ENCODE peak calls at places on chromosomes 12 and 14, in seven cellular contexts. One of them, this sample, is unnamed. For H3K9me3, the result is how much of the 10 kb centered on the place peaks cover.

GRCh38 chr12:101642115-101643067 is 47.6 kb downstream of the MYBPC1 start:
- DNase-seq in cardiac muscle cell: no peak
- DNase-seq in sigmoid colon: no peak
- DNase-seq in PC-3: no peak
- DNase-seq in CD4-positive, alpha-beta T cell: no peak
- DNase-seq in uterus: no peak
- DNase-seq in ovary: no peak
- DNase-seq in this sample: no peak

GRCh38 chr12:104263580-104264358 is 39.8 kb upstream of the EID3 start:
- DNase-seq in cardiac muscle cell: peak
- DNase-seq in sigmoid colon: no peak
- DNase-seq in PC-3: peak
- DNase-seq in CD4-positive, alpha-beta T cell: no peak
- DNase-seq in uterus: no peak
- DNase-seq in ovary: no peak
- DNase-seq in this sample: no peak

GRCh38 chr14:96170961-96171592 is 33.6 kb upstream of the BDKRB2 start:
- DNase-seq in cardiac muscle cell: no peak
- DNase-seq in sigmoid colon: peak
- DNase-seq in PC-3: no peak
- DNase-seq in CD4-positive, alpha-beta T cell: no peak
- DNase-seq in uterus: no peak
- DNase-seq in ovary: no peak
- DNase-seq in this sample: no peak

GRCh38 chr12:87320724-87321123 is 708.5 kb downstream of the C12orf50 start:
- DNase-seq in cardiac muscle cell: peak
- DNase-seq in sigmoid colon: no peak
- DNase-seq in PC-3: no peak
- DNase-seq in CD4-positive, alpha-beta T cell: no peak
- DNase-seq in uterus: no peak
- DNase-seq in ovary: no peak
- DNase-seq in this sample: no peak

GRCh38 chr14:68571073-68571703 is 221.7 kb downstream of the ZFP36L1 start:
- DNase-seq in cardiac muscle cell: no peak
- DNase-seq in sigmoid colon: peak
- DNase-seq in PC-3: no peak
- DNase-seq in CD4-positive, alpha-beta T cell: no peak
- DNase-seq in uterus: no peak
- DNase-seq in ovary: no peak
- DNase-seq in this sample: no peak

GRCh38 chr12:104303538-104304151 is at the start of gene EID3:
- DNase-seq in cardiac muscle cell: peak
- DNase-seq in sigmoid colon: peak
- DNase-seq in PC-3: no peak
- DNase-seq in CD4-positive, alpha-beta T cell: peak
- DNase-seq in uterus: peak
- DNase-seq in ovary: peak
- DNase-seq in this sample: peak

GRCh38 chr12:100656141-100656540 is 82.7 kb downstream of the GAS2L3 start:
- DNase-seq in cardiac muscle cell: no peak
- DNase-seq in sigmoid colon: no peak
- DNase-seq in PC-3: no peak
- DNase-seq in CD4-positive, alpha-beta T cell: no peak
- DNase-seq in uterus: no peak
- DNase-seq in ovary: no peak
- DNase-seq in this sample: no peak

GRCh38 chr12:51051787-51052186 is 3.7 kb downstream of the LETMD1 start:
- DNase-seq in cardiac muscle cell: no peak
- DNase-seq in sigmoid colon: no peak
- DNase-seq in PC-3: no peak
- DNase-seq in CD4-positive, alpha-beta T cell: no peak
- DNase-seq in uterus: no peak
- DNase-seq in ovary: no peak
- DNase-seq in this sample: no peak

GRCh38 chr14:71355324-71356201 is 448.3 kb downstream of the PCNX1 start:
- DNase-seq in cardiac muscle cell: peak
- DNase-seq in sigmoid colon: peak
- DNase-seq in PC-3: no peak
- DNase-seq in CD4-positive, alpha-beta T cell: no peak
- DNase-seq in uterus: peak
- DNase-seq in ovary: peak
- DNase-seq in this sample: no peak

GRCh38 chr12:109932878-109933503 is 32.9 kb downstream of the TCHP start:
- DNase-seq in cardiac muscle cell: no peak
- DNase-seq in sigmoid colon: peak
- DNase-seq in PC-3: no peak
- DNase-seq in CD4-positive, alpha-beta T cell: no peak
- DNase-seq in uterus: peak
- DNase-seq in ovary: peak
- DNase-seq in this sample: no peak

GRCh38 chr14:21882226-21882625 is 208.6 kb upstream of the OR4E1 start:
- DNase-seq in cardiac muscle cell: no peak
- DNase-seq in sigmoid colon: no peak
- DNase-seq in PC-3: peak
- DNase-seq in CD4-positive, alpha-beta T cell: no peak
- DNase-seq in uterus: no peak
- DNase-seq in ovary: no peak
- DNase-seq in this sample: no peak

GRCh38 chr12:121033625-121034349 is 5.3 kb downstream of the OASL start:
- DNase-seq in cardiac muscle cell: peak
- DNase-seq in sigmoid colon: no peak
- DNase-seq in PC-3: peak
- DNase-seq in CD4-positive, alpha-beta T cell: peak
- DNase-seq in uterus: no peak
- DNase-seq in ovary: no peak
- DNase-seq in this sample: no peak

GRCh38 chr12:110333201-110333600 is 52.2 kb downstream of the ATP2A2 start:
- DNase-seq in cardiac muscle cell: no peak
- DNase-seq in sigmoid colon: no peak
- DNase-seq in PC-3: no peak
- DNase-seq in CD4-positive, alpha-beta T cell: no peak
- DNase-seq in uterus: no peak
- DNase-seq in ovary: no peak
- DNase-seq in this sample: no peak

GRCh38 chr14:94020267-94020666 is 5.9 kb upstream of the OTUB2 start:
- DNase-seq in cardiac muscle cell: no peak
- DNase-seq in sigmoid colon: no peak
- DNase-seq in PC-3: no peak
- DNase-seq in CD4-positive, alpha-beta T cell: no peak
- DNase-seq in uterus: no peak
- DNase-seq in ovary: no peak
- DNase-seq in this sample: no peak

GRCh38 chr14:94022532-94023411 is 3.4 kb upstream of the OTUB2 start:
- DNase-seq in cardiac muscle cell: no peak
- DNase-seq in sigmoid colon: no peak
- DNase-seq in PC-3: no peak
- DNase-seq in CD4-positive, alpha-beta T cell: no peak
- DNase-seq in uterus: no peak
- DNase-seq in ovary: no peak
- DNase-seq in this sample: no peak

GRCh38 chr14:94019329-94019728 is 6.8 kb upstream of the OTUB2 start:
- DNase-seq in cardiac muscle cell: no peak
- DNase-seq in sigmoid colon: no peak
- DNase-seq in PC-3: peak
- DNase-seq in CD4-positive, alpha-beta T cell: no peak
- DNase-seq in uterus: no peak
- DNase-seq in ovary: no peak
- DNase-seq in this sample: no peak

GRCh38 chr14:94021416-94022157 is 4.6 kb upstream of the OTUB2 start:
- DNase-seq in cardiac muscle cell: peak
- DNase-seq in sigmoid colon: no peak
- DNase-seq in PC-3: no peak
- DNase-seq in CD4-positive, alpha-beta T cell: no peak
- DNase-seq in uterus: no peak
- DNase-seq in ovary: no peak
- DNase-seq in this sample: no peak

DNA sequence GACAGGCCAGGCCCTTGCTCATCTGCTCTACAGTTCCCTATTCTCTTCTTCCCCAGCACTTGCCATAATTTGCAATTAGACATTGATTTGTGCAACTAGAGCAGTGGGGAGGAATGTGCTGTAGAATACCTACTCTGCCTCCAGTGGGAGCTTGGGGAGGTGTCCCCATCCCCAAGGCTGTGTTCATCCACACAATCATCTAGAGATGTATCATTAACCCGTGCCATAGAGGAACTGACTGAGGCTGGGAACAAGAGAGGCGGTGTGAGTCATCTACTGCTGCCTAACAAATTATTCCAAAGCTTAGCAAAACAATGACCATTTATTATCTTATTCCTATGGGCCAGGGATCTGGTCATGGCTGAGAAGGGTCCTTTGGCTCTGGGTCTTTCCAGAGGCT is 5.1 kb upstream of the OTUB2 start:
- DNase-seq in cardiac muscle cell: no peak
- DNase-seq in sigmoid colon: no peak
- DNase-seq in PC-3: peak
- DNase-seq in CD4-positive, alpha-beta T cell: no peak
- DNase-seq in uterus: no peak
- DNase-seq in ovary: no peak
- DNase-seq in this sample: no peak
- H3K9me3 ChIP-seq in cardiac muscle cell: under half
- H3K9me3 ChIP-seq in sigmoid colon: under half
- H3K9me3 ChIP-seq in PC-3: under half
- H3K9me3 ChIP-seq in CD4-positive, alpha-beta T cell: under half
- H3K9me3 ChIP-seq in uterus: under half
- H3K9me3 ChIP-seq in ovary: under half
- H3K9me3 ChIP-seq in this sample: under half

GRCh38 chr12:1058423-1058822 is 67.4 kb downstream of the ERC1 start:
- DNase-seq in cardiac muscle cell: no peak
- DNase-seq in sigmoid colon: no peak
- DNase-seq in PC-3: no peak
- DNase-seq in CD4-positive, alpha-beta T cell: no peak
- DNase-seq in uterus: no peak
- DNase-seq in ovary: no peak
- DNase-seq in this sample: no peak
- H3K9me3 ChIP-seq in cardiac muscle cell: under half
- H3K9me3 ChIP-seq in sigmoid colon: under half
- H3K9me3 ChIP-seq in PC-3: under half
- H3K9me3 ChIP-seq in CD4-positive, alpha-beta T cell: under half
- H3K9me3 ChIP-seq in uterus: under half
- H3K9me3 ChIP-seq in ovary: under half
- H3K9me3 ChIP-seq in this sample: under half

DNA sequence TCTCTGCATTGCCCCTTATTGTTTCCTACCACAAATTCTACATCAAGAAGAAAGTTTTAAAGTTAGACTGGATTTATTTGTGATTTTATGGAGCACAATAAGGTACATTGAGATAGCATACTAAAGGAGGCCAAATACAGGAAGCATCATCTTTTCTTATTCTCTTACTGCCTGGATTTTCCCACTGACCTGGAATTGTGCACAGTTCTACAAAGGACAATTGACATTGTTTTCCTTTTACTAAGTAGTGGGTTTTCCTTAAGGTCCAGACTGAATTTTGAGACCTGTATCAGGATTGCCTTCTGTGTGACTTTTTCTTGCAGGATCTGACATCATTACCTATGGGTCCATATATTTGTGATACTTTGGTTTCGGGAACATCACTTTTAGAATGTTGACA is 18.8 kb upstream of the ZNF140 start:
- DNase-seq in cardiac muscle cell: no peak
- DNase-seq in sigmoid colon: no peak
- DNase-seq in PC-3: no peak
- DNase-seq in CD4-positive, alpha-beta T cell: no peak
- DNase-seq in uterus: no peak
- DNase-seq in ovary: no peak
- DNase-seq in this sample: no peak
- H3K9me3 ChIP-seq in cardiac muscle cell: under half
- H3K9me3 ChIP-seq in sigmoid colon: half or more
- H3K9me3 ChIP-seq in PC-3: half or more
- H3K9me3 ChIP-seq in CD4-positive, alpha-beta T cell: half or more
- H3K9me3 ChIP-seq in uterus: half or more
- H3K9me3 ChIP-seq in ovary: under half
- H3K9me3 ChIP-seq in this sample: half or more

GRCh38 chr14:23707415-23707814 is 71.3 kb downstream of the DHRS2 start:
- DNase-seq in cardiac muscle cell: no peak
- DNase-seq in sigmoid colon: no peak
- DNase-seq in PC-3: no peak
- DNase-seq in CD4-positive, alpha-beta T cell: no peak
- DNase-seq in uterus: no peak
- DNase-seq in ovary: no peak
- DNase-seq in this sample: no peak
- H3K9me3 ChIP-seq in cardiac muscle cell: under half
- H3K9me3 ChIP-seq in sigmoid colon: under half
- H3K9me3 ChIP-seq in PC-3: under half
- H3K9me3 ChIP-seq in CD4-positive, alpha-beta T cell: under half
- H3K9me3 ChIP-seq in uterus: under half
- H3K9me3 ChIP-seq in ovary: under half
- H3K9me3 ChIP-seq in this sample: under half

GRCh38 chr14:104389326-104390220 is 190.0 kb upstream of the C14orf180 start:
- DNase-seq in cardiac muscle cell: no peak
- DNase-seq in sigmoid colon: peak
- DNase-seq in PC-3: no peak
- DNase-seq in CD4-positive, alpha-beta T cell: no peak
- DNase-seq in uterus: peak
- DNase-seq in ovary: no peak
- DNase-seq in this sample: no peak
- H3K9me3 ChIP-seq in cardiac muscle cell: under half
- H3K9me3 ChIP-seq in sigmoid colon: under half
- H3K9me3 ChIP-seq in PC-3: under half
- H3K9me3 ChIP-seq in CD4-positive, alpha-beta T cell: under half
- H3K9me3 ChIP-seq in uterus: under half
- H3K9me3 ChIP-seq in ovary: under half
- H3K9me3 ChIP-seq in this sample: under half

GRCh38 chr12:126198966-126199692 is 1133.9 kb downstream of the AACS start:
- DNase-seq in cardiac muscle cell: no peak
- DNase-seq in sigmoid colon: no peak
- DNase-seq in PC-3: peak
- DNase-seq in CD4-positive, alpha-beta T cell: no peak
- DNase-seq in uterus: no peak
- DNase-seq in ovary: no peak
- DNase-seq in this sample: no peak
- H3K9me3 ChIP-seq in cardiac muscle cell: under half
- H3K9me3 ChIP-seq in sigmoid colon: under half
- H3K9me3 ChIP-seq in PC-3: under half
- H3K9me3 ChIP-seq in CD4-positive, alpha-beta T cell: under half
- H3K9me3 ChIP-seq in uterus: under half
- H3K9me3 ChIP-seq in ovary: under half
- H3K9me3 ChIP-seq in this sample: under half

DNA sequence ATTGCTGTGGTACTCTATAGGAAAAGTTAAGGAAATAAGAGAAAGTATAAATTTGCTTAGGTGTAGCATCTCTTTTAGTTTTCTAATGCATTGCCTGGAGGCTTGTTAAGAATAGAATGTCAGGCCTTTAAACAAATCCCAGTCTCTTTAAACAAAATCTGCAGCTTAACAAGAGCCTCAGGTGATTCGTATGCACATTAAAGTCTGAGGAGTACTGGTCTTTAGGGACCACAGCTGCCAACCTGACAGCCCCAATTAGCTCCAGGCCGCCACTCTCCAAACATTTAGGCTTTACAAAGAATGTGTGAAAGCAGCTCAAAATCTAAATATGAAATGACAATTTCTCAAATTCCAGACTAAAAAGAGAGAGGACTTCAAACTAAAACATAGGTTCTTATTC is 35.7 kb downstream of the PAWR start:
- DNase-seq in cardiac muscle cell: no peak
- DNase-seq in sigmoid colon: no peak
- DNase-seq in PC-3: no peak
- DNase-seq in CD4-positive, alpha-beta T cell: no peak
- DNase-seq in uterus: no peak
- DNase-seq in ovary: no peak
- DNase-seq in this sample: no peak
- H3K9me3 ChIP-seq in cardiac muscle cell: under half
- H3K9me3 ChIP-seq in sigmoid colon: under half
- H3K9me3 ChIP-seq in PC-3: under half
- H3K9me3 ChIP-seq in CD4-positive, alpha-beta T cell: under half
- H3K9me3 ChIP-seq in uterus: under half
- H3K9me3 ChIP-seq in ovary: under half
- H3K9me3 ChIP-seq in this sample: under half